ENCODE peak calls at places on chromosome 10, in ten cellular contexts. Y, L, S, J, N, C, E, T, G and B are unnamed samples.

GRCh38 chr10:57955076-57955475 is 312.6 kb downstream of the IPMK start:
- DNase-seq in Y (no peak), L (no peak), S (peak), J (no peak), N (no peak), C (no peak), E (no peak), T (no peak), G (no peak), B (peak)

GRCh38 chr10:116668018-116668417 is 47.3 kb downstream of the PNLIPRP2 start:
- DNase-seq in Y (no peak), L (no peak), S (no peak), J (no peak), N (no peak), C (no peak), E (no peak), T (no peak), G (no peak), B (no peak)

GRCh38 chr10:25758041-25758457 is 176.0 kb upstream of the MYO3A start:
- DNase-seq in Y (peak), L (peak), S (peak), J (no peak), N (no peak), C (peak), E (peak), T (no peak), G (no peak), B (peak)

GRCh38 chr10:33211123-33211878 is 123.2 kb downstream of the NRP1 start:
- DNase-seq in Y (no peak), L (peak), S (no peak), J (no peak), N (no peak), C (no peak), E (no peak), T (no peak), G (no peak), B (peak)

GRCh38 chr10:119401671-119402395 is 140.7 kb downstream of the RGS10 start:
- DNase-seq in Y (no peak), L (no peak), S (peak), J (no peak), N (no peak), C (no peak), E (no peak), T (peak), G (no peak), B (peak)

GRCh38 chr10:72319416-72320254 is 35.1 kb downstream of the DNAJB12 start:
- DNase-seq in Y (peak), L (peak), S (no peak), J (peak), N (peak), C (peak), E (peak), T (peak), G (peak), B (peak)

GRCh38 chr10:92493362-92493761 is 80.5 kb downstream of the IDE start:
- DNase-seq in Y (no peak), L (peak), S (no peak), J (no peak), N (no peak), C (no peak), E (no peak), T (no peak), G (no peak), B (no peak)

GRCh38 chr10:106044511-106044910 is 1120.0 kb downstream of the SORCS1 start:
- DNase-seq in Y (no peak), L (peak), S (no peak), J (no peak), N (no peak), C (no peak), E (no peak), T (no peak), G (no peak), B (no peak)

GRCh38 chr10:96896884-96897589 is 64.9 kb downstream of the LCOR start:
- DNase-seq in Y (peak), L (no peak), S (no peak), J (no peak), N (no peak), C (no peak), E (no peak), T (no peak), G (no peak), B (no peak)

GRCh38 chr10:87761892-87762291 is 56.1 kb downstream of the ATAD1 start:
- DNase-seq in Y (no peak), L (no peak), S (no peak), J (no peak), N (no peak), C (peak), E (no peak), T (peak), G (no peak), B (peak)

GRCh38 chr10:21523007-21523406 is 2.5 kb downstream of the SKIDA1 start:
- DNase-seq in Y (no peak), L (no peak), S (no peak), J (no peak), N (no peak), C (no peak), E (no peak), T (no peak), G (no peak), B (no peak)

GRCh38 chr10:83522881-83523386 is 616.4 kb upstream of the GHITM start:
- DNase-seq in Y (no peak), L (peak), S (peak), J (no peak), N (no peak), C (no peak), E (no peak), T (no peak), G (no peak), B (no peak)

GRCh38 chr10:66925896-66926719 is at the start of gene LRRTM3:
- DNase-seq in Y (peak), L (peak), S (peak), J (no peak), N (peak), C (peak), E (peak), T (peak), G (no peak), B (peak)

GRCh38 chr10:127743205-127743604 is 6.2 kb downstream of the FOXI2 start:
- DNase-seq in Y (no peak), L (no peak), S (no peak), J (no peak), N (no peak), C (no peak), E (no peak), T (no peak), G (no peak), B (no peak)

GRCh38 chr10:132533571-132534260 is 3.9 kb upstream of the INPP5A start:
- DNase-seq in Y (no peak), L (no peak), S (no peak), J (no peak), N (no peak), C (no peak), E (no peak), T (no peak), G (peak), B (no peak)
- TF ChIP-seq CTCF in Y (no peak), L (no peak), S (no peak), J (no peak), N (no peak), C (no peak), E (no peak), T (no peak), G (no peak), B (no peak)

DNA sequence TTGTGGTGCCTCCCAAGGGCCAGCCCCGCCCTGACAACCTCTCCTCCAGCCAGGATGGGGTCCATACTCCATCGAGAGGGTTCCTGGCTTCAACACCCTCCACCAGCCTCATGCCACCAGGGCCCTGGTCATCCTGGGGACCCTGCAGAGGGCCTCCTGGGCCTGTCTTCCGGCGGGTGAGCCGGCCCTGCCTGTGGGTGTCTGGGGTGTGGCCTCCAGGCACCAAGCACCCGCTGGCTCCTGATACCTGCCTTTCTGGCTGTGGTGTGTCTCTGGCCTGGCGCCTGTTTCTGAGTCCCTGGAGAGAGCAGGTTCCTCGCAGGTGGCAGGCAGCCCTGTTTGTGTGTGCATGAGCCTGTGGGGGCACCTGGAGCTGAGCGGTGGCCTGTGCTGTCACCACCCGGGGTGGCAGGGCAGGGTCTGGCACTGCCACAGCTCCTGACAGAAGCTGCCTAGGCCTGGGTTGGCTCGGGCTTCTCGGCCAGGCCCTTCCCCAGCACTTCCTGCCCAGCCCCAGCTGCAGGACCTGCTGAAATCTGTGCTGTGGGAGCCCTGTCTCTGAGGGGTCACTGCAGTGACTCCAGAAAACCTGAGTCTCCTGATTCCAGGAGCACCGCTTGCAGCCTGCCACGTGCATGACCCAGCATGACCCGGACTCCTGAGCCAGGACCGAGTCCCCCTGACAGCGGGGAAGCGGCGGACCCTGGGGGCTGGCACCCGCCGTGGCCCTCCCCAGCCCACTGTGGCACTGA is 18.4 kb downstream of the ADAM8 start:
- DNase-seq in Y (no peak), L (no peak), S (no peak), J (peak), N (no peak), C (no peak), E (no peak), T (no peak), G (no peak), B (peak)
- TF ChIP-seq CTCF in Y (no peak), L (no peak), S (no peak), J (no peak), N (no peak), C (no peak), E (no peak), T (no peak), G (no peak), B (no peak)

DNA sequence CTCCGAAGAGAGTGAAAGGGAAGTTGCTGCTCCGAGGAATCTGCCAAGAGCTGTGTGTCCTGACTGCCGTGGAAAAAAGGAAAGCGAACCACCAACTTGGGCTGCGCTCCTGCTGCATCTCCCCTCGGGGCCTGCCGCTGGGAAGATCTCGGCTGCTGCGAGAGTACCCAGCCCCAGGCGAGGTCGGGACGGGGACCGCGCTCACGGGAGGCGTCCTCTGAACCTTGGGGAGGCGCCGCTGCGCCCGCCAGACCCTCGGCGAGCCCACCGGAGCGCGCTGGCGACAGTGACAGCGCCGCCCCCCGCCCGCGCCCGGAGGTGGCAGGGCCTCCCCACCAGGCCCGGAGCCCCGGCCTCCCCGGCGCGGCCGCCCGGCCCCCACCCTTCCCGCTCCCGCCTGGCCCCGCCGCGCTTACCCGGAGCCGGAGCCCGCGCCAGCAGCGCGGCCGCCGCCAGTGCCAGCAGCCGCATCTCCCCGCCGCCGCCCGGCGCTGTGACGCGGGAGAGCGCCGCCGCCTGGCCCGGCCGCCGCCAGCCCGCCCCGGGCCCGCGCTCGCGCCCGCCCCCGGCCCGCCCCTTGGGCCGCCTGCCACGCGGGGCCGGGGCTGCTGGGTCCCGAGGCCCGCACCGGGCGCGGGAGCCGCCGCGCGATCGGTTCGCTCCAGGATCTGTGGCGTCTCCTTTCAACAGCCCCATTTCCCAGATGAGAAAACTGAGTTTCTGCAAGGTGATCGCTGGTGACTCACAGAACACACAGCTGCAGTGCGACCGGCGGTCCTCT is at the start of gene VSTM4:
- DNase-seq in Y (peak), L (peak), S (peak), J (peak), N (peak), C (peak), E (no peak), T (no peak), G (no peak), B (no peak)
- TF ChIP-seq CTCF in Y (no peak), L (peak), S (no peak), J (no peak), N (peak), C (no peak), E (no peak), T (no peak), G (no peak), B (no peak)

DNA sequence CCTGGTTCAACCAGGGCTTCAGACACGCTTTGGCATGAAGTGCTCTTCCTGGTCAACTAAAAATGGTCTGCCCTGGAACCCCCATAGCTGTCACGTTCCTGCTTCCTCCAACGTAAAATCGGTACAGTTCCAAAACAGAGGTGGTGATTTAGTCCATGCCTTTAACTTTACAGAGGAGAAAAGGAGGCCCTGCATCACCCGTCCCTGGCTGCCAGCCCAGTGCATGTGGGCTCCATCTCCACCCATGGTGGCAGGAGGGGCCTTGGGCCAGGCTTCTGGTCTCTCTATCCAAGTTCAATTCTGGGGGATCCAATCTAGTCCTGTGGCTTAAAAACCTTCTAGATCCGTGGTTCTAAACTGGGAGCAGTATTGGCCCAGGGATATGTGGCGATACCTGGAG is 18.7 kb downstream of the ECHDC3 start:
- DNase-seq in Y (no peak), L (no peak), S (no peak), J (peak), N (no peak), C (no peak), E (no peak), T (no peak), G (no peak), B (no peak)
- TF ChIP-seq CTCF in Y (no peak), L (no peak), S (no peak), J (no peak), N (no peak), C (no peak), E (no peak), T (no peak), G (no peak), B (no peak)